ENCODE peak calls at places on chromosome 11, in four cellular contexts. One of them, this sample, is unnamed.

GRCh38 chr11:2811206-2812091 is 74.1 kb downstream of the CDKN1C start:
- DNase-seq in ELR: no peak
- DNase-seq in pancreas: no peak
- DNase-seq in kidney tubule cell: no peak
- DNase-seq in this sample: no peak

GRCh38 chr11:67120456-67120855 is 1.4 kb downstream of the KDM2A start:
- DNase-seq in ELR: peak; percentile 19
- DNase-seq in pancreas: no peak
- DNase-seq in kidney tubule cell: no peak
- DNase-seq in this sample: no peak

GRCh38 chr11:25065711-25066110 is 568.9 kb downstream of the LUZP2 start:
- DNase-seq in ELR: peak; percentile 85
- DNase-seq in pancreas: no peak
- DNase-seq in kidney tubule cell: peak; percentile 86
- DNase-seq in this sample: peak; percentile 99

GRCh38 chr11:12949456-12949855 is 59.7 kb upstream of the RASSF10 start:
- DNase-seq in ELR: peak; percentile 24
- DNase-seq in pancreas: no peak
- DNase-seq in kidney tubule cell: peak; percentile 60
- DNase-seq in this sample: peak; percentile 70

GRCh38 chr11:130272336-130272735 is 42.4 kb downstream of the ZBTB44 start:
- DNase-seq in ELR: no peak
- DNase-seq in pancreas: no peak
- DNase-seq in kidney tubule cell: no peak
- DNase-seq in this sample: no peak

GRCh38 chr11:105312266-105312665 is 172.7 kb upstream of the CARD18 start:
- DNase-seq in ELR: no peak
- DNase-seq in pancreas: no peak
- DNase-seq in kidney tubule cell: no peak
- DNase-seq in this sample: no peak

GRCh38 chr11:64358907-64359711 is at the start of gene RPS6KA4:
- DNase-seq in ELR: peak; percentile 81
- DNase-seq in pancreas: peak; percentile 51
- DNase-seq in kidney tubule cell: peak; percentile 77
- DNase-seq in this sample: peak; percentile 51

GRCh38 chr11:79045018-79045787 is 395.6 kb downstream of the TENM4 start:
- DNase-seq in ELR: no peak
- DNase-seq in pancreas: peak; percentile 23
- DNase-seq in kidney tubule cell: peak; percentile 39
- DNase-seq in this sample: no peak

GRCh38 chr11:63765688-63766241 is 2.8 kb downstream of the ZFTA start:
- DNase-seq in ELR: no peak
- DNase-seq in pancreas: peak; percentile 18
- DNase-seq in kidney tubule cell: no peak
- DNase-seq in this sample: no peak

GRCh38 chr11:17314232-17314547 is 37.4 kb upstream of the NCR3LG1 start:
- DNase-seq in ELR: peak; percentile 79
- DNase-seq in pancreas: no peak
- DNase-seq in kidney tubule cell: peak; percentile 24
- DNase-seq in this sample: peak; percentile 97

GRCh38 chr11:116931206-116931953 is 94.0 kb upstream of the APOA1 start:
- DNase-seq in ELR: peak; percentile 10
- DNase-seq in pancreas: no peak
- DNase-seq in kidney tubule cell: peak; percentile 22
- DNase-seq in this sample: peak; percentile 71

GRCh38 chr11:6841694-6842093 is 3.8 kb upstream of the OR10A5 start:
- DNase-seq in ELR: no peak
- DNase-seq in pancreas: no peak
- DNase-seq in kidney tubule cell: no peak
- DNase-seq in this sample: no peak

GRCh38 chr11:95897731-95898130 is 26.2 kb downstream of the MTMR2 start:
- DNase-seq in ELR: peak; percentile 27
- DNase-seq in pancreas: no peak
- DNase-seq in kidney tubule cell: peak; percentile 86
- DNase-seq in this sample: no peak

GRCh38 chr11:75782540-75783263 is 14.1 kb downstream of the DGAT2 start:
- DNase-seq in ELR: no peak
- DNase-seq in pancreas: no peak
- DNase-seq in kidney tubule cell: peak; percentile 44
- DNase-seq in this sample: peak; percentile 83

GRCh38 chr11:118275184-118275583 is 11.1 kb upstream of the MPZL2 start:
- DNase-seq in ELR: peak; percentile 81
- DNase-seq in pancreas: no peak
- DNase-seq in kidney tubule cell: peak; percentile 56
- DNase-seq in this sample: peak; percentile 92

GRCh38 chr11:64181506-64182411 is 4.2 kb upstream of the STIP1 start:
- DNase-seq in ELR: peak; percentile 93
- DNase-seq in pancreas: peak; percentile 93
- DNase-seq in kidney tubule cell: peak; percentile 90
- DNase-seq in this sample: peak; percentile 88

GRCh38 chr11:111976614-111977140 is 39.5 kb downstream of the DIXDC1 start:
- DNase-seq in ELR: peak; percentile 15
- DNase-seq in pancreas: no peak
- DNase-seq in kidney tubule cell: peak; percentile 21
- DNase-seq in this sample: peak; percentile 27

GRCh38 chr11:102458531-102458930 is 6.0 kb upstream of the TMEM123 start:
- DNase-seq in ELR: no peak
- DNase-seq in pancreas: no peak
- DNase-seq in kidney tubule cell: no peak
- DNase-seq in this sample: peak; percentile 40

GRCh38 chr11:66555416-66555815 is 8.7 kb downstream of the ACTN3 start:
- DNase-seq in ELR: no peak
- DNase-seq in pancreas: no peak
- DNase-seq in kidney tubule cell: no peak
- DNase-seq in this sample: no peak

GRCh38 chr11:121299417-121299816 is 6.8 kb downstream of the SC5D start:
- DNase-seq in ELR: peak; percentile 4
- DNase-seq in pancreas: no peak
- DNase-seq in kidney tubule cell: no peak
- DNase-seq in this sample: peak; percentile 58

GRCh38 chr11:65182258-65183170 is 786 bp downstream of the CAPN1 start:
- DNase-seq in ELR: peak; percentile 56
- DNase-seq in pancreas: peak; percentile 56
- DNase-seq in kidney tubule cell: peak; percentile 71
- DNase-seq in this sample: peak; percentile 52

GRCh38 chr11:69640260-69640994 is 529 bp upstream of the CCND1 start:
- DNase-seq in ELR: peak; percentile 70
- DNase-seq in pancreas: no peak
- DNase-seq in kidney tubule cell: peak; percentile 49
- DNase-seq in this sample: no peak

GRCh38 chr11:43508511-43508918 is 149.8 kb downstream of the TTC17 start:
- DNase-seq in ELR: peak; percentile 85
- DNase-seq in pancreas: no peak
- DNase-seq in kidney tubule cell: peak; percentile 70
- DNase-seq in this sample: peak; percentile 93

GRCh38 chr11:17173332-17173731 is 34.5 kb downstream of the PIK3C2A start:
- DNase-seq in ELR: no peak
- DNase-seq in pancreas: no peak
- DNase-seq in kidney tubule cell: no peak
- DNase-seq in this sample: no peak

GRCh38 chr11:65329944-65330403 is 3.7 kb upstream of the DPF2 start:
- DNase-seq in ELR: peak; percentile 96
- DNase-seq in pancreas: peak; percentile 76
- DNase-seq in kidney tubule cell: peak; percentile 88
- DNase-seq in this sample: peak; percentile 77

GRCh38 chr11:116506446-116506845 is 266.3 kb downstream of the BUD13 start:
- DNase-seq in ELR: no peak
- DNase-seq in pancreas: no peak
- DNase-seq in kidney tubule cell: no peak
- DNase-seq in this sample: no peak

GRCh38 chr11:1570896-1571759 is 943 bp downstream of the DUSP8 start:
- DNase-seq in ELR: no peak
- DNase-seq in pancreas: peak; percentile 58
- DNase-seq in kidney tubule cell: no peak
- DNase-seq in this sample: no peak